ENCODE peak calls at places on chromosomes 16 and 17, in eight cellular contexts. T is endodermal cell; I is ovary; Z is left ventricle myocardium inferior; H is CD4-positive, alpha-beta memory T cell; L is OCI-LY7; F is ascending aorta; J is naive thymus-derived CD4-positive, alpha-beta T cell. G is an unnamed sample. For H3K9me3, the result is how much of the 10 kb centered on the place peaks cover.

GRCh38 chr16:89246903-89247733 is 29.6 kb downstream of the ZNF778 start:
- DNase-seq in T (peak), Z (peak), F (no peak), H (peak), L (peak), J (peak), I (peak), G (peak)

GRCh38 chr16:88976359-88977027 is 514 bp downstream of the CBFA2T3 start:
- DNase-seq in Z (no peak), F (no peak), H (no peak), T (no peak), L (peak), I (no peak), J (no peak), G (no peak)

GRCh38 chr17:40793800-40794199 is 6.0 kb downstream of the KRT28 start:
- DNase-seq in J (no peak), F (no peak), L (no peak), I (no peak), H (no peak), Z (no peak), T (no peak), G (no peak)

GRCh38 chr16:85082553-85083050 is 29.7 kb downstream of the CIBAR2 start:
- DNase-seq in H (no peak), Z (no peak), I (no peak), L (no peak), T (peak), J (no peak), F (no peak), G (no peak)

GRCh38 chr16:10983175-10983558 is 38.8 kb downstream of the CLEC16A start:
- DNase-seq in F (no peak), T (no peak), H (no peak), J (no peak), I (no peak), Z (no peak), L (peak), G (no peak)

GRCh38 chr17:3838206-3838605 is 7.8 kb downstream of the NCBP3 start:
- DNase-seq in T (no peak), J (no peak), L (no peak), F (no peak), H (no peak), Z (no peak), I (no peak), G (no peak)

GRCh38 chr16:8262299-8262698 is 328.0 kb downstream of the TMEM114 start:
- DNase-seq in T (no peak), I (no peak), F (no peak), Z (no peak), H (no peak), J (no peak), L (no peak), G (no peak)

GRCh38 chr17:45256114-45256966 is 5.6 kb downstream of the SPATA32 start:
- DNase-seq in I (no peak), J (no peak), H (no peak), Z (no peak), F (no peak), L (no peak), T (peak), G (no peak)

GRCh38 chr16:30941600-30942420 is 7.1 kb upstream of the ORAI3 start:
- DNase-seq in L (peak), H (peak), J (peak), I (peak), Z (peak), T (peak), F (no peak), G (peak)

GRCh38 chr17:75945202-75945601 is 4.4 kb upstream of the FBF1 start:
- DNase-seq in L (no peak), F (no peak), J (no peak), I (no peak), H (no peak), T (no peak), Z (no peak), G (no peak)

GRCh38 chr17:75301502-75302206 is 12.4 kb upstream of the SLC25A19 start:
- DNase-seq in L (no peak), T (no peak), F (no peak), I (no peak), Z (no peak), J (no peak), H (no peak), G (no peak)

GRCh38 chr16:10031473-10031872 is 150.8 kb downstream of the GRIN2A start:
- DNase-seq in F (no peak), H (no peak), L (no peak), J (no peak), T (peak), Z (no peak), I (no peak), G (no peak)

GRCh38 chr16:60310836-60311445 is 1576.8 kb upstream of the GOT2 start:
- DNase-seq in H (no peak), T (no peak), L (no peak), J (no peak), F (no peak), Z (no peak), I (no peak), G (no peak)
- H3K9me3 ChIP-seq in H (under half), T (under half), L (under half), J (under half), F (under half), Z (under half), I (under half), G (under half)

DNA sequence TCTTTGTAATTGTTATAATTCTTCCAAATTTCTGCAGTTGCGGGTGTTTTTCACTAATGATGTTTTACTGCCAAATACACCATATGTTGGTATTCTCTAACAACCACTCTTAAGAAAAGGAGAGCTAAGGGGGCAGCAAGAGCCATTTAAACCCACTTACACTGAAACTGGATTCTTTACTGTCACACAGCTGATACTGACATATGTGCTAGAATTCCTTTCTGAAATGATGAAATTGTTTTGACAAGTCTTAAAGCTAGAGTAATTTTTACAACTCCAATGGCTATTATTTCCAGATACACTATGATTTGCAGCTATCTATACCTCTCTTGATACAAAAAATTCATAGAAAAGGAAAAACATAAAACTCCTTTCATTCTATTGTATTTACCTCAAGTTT is 483.1 kb downstream of the CDH11 start:
- DNase-seq in J (no peak), F (no peak), L (no peak), Z (no peak), I (no peak), T (no peak), H (no peak), G (no peak)
- H3K9me3 ChIP-seq in J (under half), F (under half), L (under half), Z (under half), I (under half), T (under half), H (under half), G (under half)

GRCh38 chr16:35180970-35181369 is 1721.6 kb downstream of the TP53TG3F start:
- DNase-seq in L (no peak), T (no peak), I (no peak), F (no peak), J (no peak), Z (no peak), H (no peak), G (no peak)

GRCh38 chr16:35181422-35182030 is 1722.1 kb downstream of the TP53TG3F start:
- DNase-seq in Z (no peak), T (no peak), J (no peak), H (no peak), I (no peak), F (no peak), L (no peak), G (no peak)

GRCh38 chr16:35184356-35184870 is 1725.0 kb downstream of the TP53TG3F start:
- DNase-seq in Z (no peak), L (no peak), F (no peak), I (no peak), J (no peak), T (no peak), H (no peak), G (no peak)

GRCh38 chr16:35182043-35182677 is 1722.7 kb downstream of the TP53TG3F start:
- DNase-seq in F (no peak), I (no peak), L (no peak), J (no peak), Z (no peak), H (no peak), T (no peak), G (no peak)

DNA sequence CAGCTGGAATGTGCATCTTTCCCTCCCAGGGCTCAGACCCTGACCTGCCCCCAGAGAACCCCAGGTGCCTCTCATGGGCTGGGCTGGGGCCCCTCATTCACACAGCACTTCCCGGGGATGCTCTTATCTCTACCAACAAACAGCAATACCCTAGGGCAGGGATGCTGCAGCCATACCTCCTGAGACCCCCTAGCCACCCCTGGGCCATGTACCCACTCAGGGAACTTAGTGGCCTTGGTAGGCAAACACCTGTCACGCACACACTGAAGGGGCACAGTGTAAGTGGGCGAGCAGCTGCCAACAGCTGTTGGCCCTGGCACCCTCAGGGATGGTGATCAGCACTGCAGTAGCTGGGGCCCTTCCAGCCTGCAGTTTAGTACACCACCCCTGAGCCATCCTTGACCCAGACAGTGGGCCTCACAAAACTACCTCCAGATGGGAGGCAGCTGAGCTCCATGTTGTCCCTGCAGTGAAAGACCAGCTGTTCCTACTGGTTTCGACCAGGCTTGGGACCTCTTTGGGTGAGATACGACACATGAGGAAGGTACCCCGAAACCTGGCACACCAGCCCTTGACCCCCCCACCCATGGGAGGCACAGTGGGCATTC is 1723.6 kb downstream of the TP53TG3F start:
- DNase-seq in L (no peak), H (no peak), Z (no peak), I (no peak), J (no peak), F (no peak), T (no peak), G (no peak)
- H3K9me3 ChIP-seq in L (under half), H (under half), Z (under half), I (under half), J (under half), F (under half), T (half or more), G (under half)

DNA sequence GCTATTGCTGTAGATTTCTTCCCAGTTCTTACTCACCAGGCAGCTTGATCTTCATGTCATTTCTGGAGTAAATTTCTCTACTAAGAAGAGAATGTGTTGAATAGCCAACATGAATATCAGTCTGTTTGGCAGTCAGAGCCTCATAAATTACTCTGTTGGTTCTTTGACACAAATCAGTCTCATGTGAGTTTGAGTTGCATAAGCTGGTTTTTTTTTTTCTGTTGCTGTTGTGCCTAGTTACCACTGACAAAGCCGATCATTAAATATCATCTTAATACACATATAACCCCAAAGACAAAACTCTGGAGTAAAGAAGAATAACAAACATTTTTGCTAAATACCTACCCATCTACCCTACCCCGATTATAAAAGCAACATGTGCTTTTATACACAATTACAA is 240.5 kb upstream of the KCNJ16 start:
- DNase-seq in F (no peak), L (no peak), J (no peak), T (no peak), Z (no peak), H (no peak), I (no peak), G (no peak)
- H3K9me3 ChIP-seq in F (under half), L (under half), J (under half), T (under half), Z (under half), H (under half), I (under half), G (under half)

DNA sequence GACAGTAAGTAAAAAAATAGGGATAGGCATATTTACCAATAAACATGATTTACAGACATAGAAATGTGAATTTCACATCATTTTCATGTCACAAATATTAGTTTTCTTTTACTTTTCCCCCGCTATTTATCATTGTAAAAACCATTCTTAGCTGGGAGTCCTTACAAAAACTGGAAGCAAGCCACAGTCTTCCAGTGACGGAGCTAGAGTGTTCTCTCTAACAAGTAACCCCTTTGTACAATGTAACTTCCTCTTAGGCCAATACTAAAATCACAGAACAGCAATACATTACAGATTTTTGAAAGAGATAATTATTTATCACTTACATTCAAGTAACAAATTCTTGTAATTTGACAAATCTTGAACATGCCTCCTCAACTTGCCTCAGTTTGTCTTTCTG is 2.1 kb upstream of the KCNJ16 start:
- DNase-seq in T (no peak), I (no peak), Z (no peak), F (no peak), L (no peak), J (no peak), H (no peak), G (no peak)
- H3K9me3 ChIP-seq in T (under half), I (under half), Z (under half), F (under half), L (under half), J (under half), H (under half), G (under half)

DNA sequence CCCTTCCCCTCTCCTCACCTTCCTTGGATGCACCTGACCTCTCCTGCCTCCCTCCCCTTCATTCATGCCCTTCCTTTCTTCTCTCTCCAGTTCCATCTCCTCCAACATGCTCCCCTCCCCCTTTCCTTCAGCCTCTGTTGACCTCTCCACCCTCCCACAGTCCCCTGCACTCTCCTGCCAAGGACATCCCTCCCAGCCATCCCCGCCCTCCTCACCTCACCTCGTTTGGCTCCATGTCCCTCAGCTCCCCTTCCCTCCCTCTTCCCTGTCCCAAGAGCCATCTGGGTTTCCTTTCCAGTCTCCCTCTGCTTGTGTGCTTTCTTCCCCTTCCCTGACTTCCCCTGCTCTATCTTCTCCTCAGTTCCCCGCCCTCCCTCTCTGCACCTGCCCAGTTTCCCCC is 819.7 kb downstream of the KCNJ18 start:
- DNase-seq in I (no peak), Z (no peak), F (no peak), J (no peak), H (no peak), L (no peak), T (no peak), G (no peak)
- H3K9me3 ChIP-seq in I (under half), Z (under half), F (under half), J (under half), H (under half), L (under half), T (under half), G (under half)

DNA sequence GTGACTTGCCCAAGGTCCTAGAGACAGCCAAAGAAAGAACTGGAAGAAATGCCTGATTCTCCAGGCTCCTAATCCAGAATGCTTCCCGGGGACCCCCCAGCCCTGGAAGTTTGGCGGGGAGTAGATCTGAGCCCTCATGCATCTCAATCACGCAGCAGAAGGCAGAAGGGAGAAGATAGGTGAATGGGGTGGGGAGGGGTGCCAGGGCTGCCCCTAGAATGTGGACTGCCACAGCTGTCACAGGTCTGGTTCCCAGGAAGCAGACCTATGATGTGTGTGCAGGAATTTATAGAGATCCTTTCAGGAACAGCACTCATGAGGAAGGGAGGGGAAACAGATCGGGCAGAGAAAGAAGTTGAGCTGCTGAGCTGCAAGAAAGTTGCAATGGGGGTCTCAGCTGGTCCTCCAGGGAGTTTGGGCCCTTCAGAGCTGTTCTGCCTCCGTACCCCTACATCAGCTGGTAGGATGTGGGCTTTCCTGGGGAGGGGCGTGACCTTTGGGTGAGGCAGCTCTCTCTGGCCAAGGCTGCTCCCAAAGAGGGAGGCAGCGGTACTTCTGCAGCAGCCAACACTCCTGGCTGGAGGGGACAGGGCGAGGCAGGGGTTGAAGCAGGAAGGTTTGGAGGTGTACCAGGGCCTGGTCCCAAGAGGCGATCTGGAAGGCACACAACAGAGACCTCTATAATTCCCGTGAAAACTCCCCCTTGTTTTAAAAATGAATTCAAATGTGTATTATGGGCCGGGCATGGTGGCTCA is 43.4 kb downstream of the DNAH9 start:
- DNase-seq in L (no peak), I (no peak), F (no peak), Z (no peak), J (no peak), H (no peak), T (no peak), G (no peak)
- H3K9me3 ChIP-seq in L (under half), I (under half), F (under half), Z (under half), J (under half), H (under half), T (under half), G (under half)

GRCh38 chr16:35258381-35258780 is 1799.0 kb downstream of the TP53TG3F start:
- DNase-seq in H (no peak), L (no peak), I (no peak), Z (no peak), F (no peak), T (no peak), J (no peak), G (no peak)
- H3K9me3 ChIP-seq in H (under half), L (under half), I (under half), Z (under half), F (under half), T (half or more), J (under half), G (under half)

GRCh38 chr17:60491771-60492170 is 34.3 kb downstream of the APPBP2 start:
- DNase-seq in T (peak), F (no peak), I (no peak), J (no peak), H (no peak), L (no peak), Z (no peak), G (no peak)

GRCh38 chr17:60495260-60495659 is 30.8 kb downstream of the APPBP2 start:
- DNase-seq in Z (no peak), J (no peak), T (no peak), F (no peak), L (no peak), H (no peak), I (no peak), G (no peak)

GRCh38 chr17:60496051-60496450 is 30.0 kb downstream of the APPBP2 start:
- DNase-seq in I (no peak), F (no peak), Z (no peak), J (no peak), H (no peak), L (no peak), T (no peak), G (no peak)

DNA sequence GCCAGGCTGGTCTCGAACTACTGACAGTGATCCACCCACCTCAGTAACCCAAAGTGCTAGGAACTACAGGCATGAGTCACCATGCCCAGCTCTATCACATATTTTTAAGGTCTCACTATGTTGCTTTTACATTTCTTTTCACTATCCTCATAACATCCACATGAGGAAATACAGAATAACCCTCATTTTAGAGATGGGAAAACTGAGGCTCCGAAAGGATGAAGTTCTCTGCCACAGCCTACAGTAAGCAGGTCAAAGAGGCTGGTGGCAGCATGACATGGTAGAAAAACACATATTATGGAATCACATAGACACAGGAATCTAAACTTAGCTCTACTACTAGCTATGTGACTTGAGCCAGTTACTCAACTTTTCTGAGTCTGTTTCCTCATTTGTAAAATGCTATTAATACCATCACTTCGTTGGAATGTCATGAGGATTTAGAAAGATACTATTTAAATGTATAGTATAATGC is 32.2 kb downstream of the APPBP2 start:
- DNase-seq in J (no peak), Z (no peak), F (no peak), H (no peak), I (no peak), L (no peak), T (no peak), G (no peak)
- H3K9me3 ChIP-seq in J (under half), Z (under half), F (under half), H (under half), I (under half), L (under half), T (half or more), G (under half)

GRCh38 chr17:20304961-20305360 is 162.4 kb downstream of the LGALS9B start:
- DNase-seq in Z (no peak), T (no peak), I (no peak), J (no peak), H (no peak), F (no peak), L (no peak), G (no peak)
- H3K9me3 ChIP-seq in Z (under half), T (under half), I (under half), J (under half), H (under half), F (under half), L (under half), G (under half)